ENCODE peak calls at places on chromosome X, in seven cellular contexts. B, J, S, A, R, V and P are unnamed samples.

GRCh38 chrX:57596109-57596870 is 4.5 kb downstream of the ZXDB start:
- DNase-seq in B (no peak), J (peak), S (no peak), A (no peak), R (no peak), V (no peak), P (no peak)

GRCh38 chrX:41796577-41796976 is 72.6 kb downstream of the GPR82 start:
- DNase-seq in B (no peak), J (no peak), S (no peak), A (no peak), R (no peak), V (no peak), P (no peak)

GRCh38 chrX:56763556-56764152 is 34.6 kb downstream of the NBDY start:
- DNase-seq in B (peak), J (peak), S (no peak), A (peak), R (no peak), V (peak), P (no peak)

GRCh38 chrX:139559383-139560042 is 29.0 kb downstream of the F9 start:
- DNase-seq in B (peak), J (peak), S (peak), A (peak), R (no peak), V (no peak), P (peak)

GRCh38 chrX:16587776-16588175 is 62.2 kb upstream of the S100G start:
- DNase-seq in B (no peak), J (no peak), S (no peak), A (no peak), R (no peak), V (no peak), P (no peak)

GRCh38 chrX:43679778-43680177 is 23.7 kb downstream of the MAOA start:
- DNase-seq in B (no peak), J (peak), S (no peak), A (no peak), R (no peak), V (no peak), P (no peak)

GRCh38 chrX:18565727-18566126 is 106.2 kb downstream of the RS1 start:
- DNase-seq in B (no peak), J (no peak), S (no peak), A (no peak), R (no peak), V (no peak), P (no peak)

GRCh38 chrX:110281377-110281776 is 36.5 kb downstream of the AMMECR1 start:
- DNase-seq in B (no peak), J (no peak), S (no peak), A (no peak), R (no peak), V (no peak), P (no peak)